ENCODE peak calls at places on chromosomes 1 and 21, in eight cellular contexts. One of them, this sample, is unnamed.

GRCh38 chr1:3231245-3231644 is 162.2 kb downstream of the PRDM16 start:
- DNase-seq in SK-N-SH: no peak
- DNase-seq in spleen: no peak
- DNase-seq in PC-3: no peak
- DNase-seq in left lung: no peak
- DNase-seq in adrenal gland: no peak
- DNase-seq in Panc1: no peak
- DNase-seq in body of pancreas: no peak
- DNase-seq in this sample: no peak

GRCh38 chr1:33302325-33302724 is 18.6 kb downstream of the A3GALT2 start:
- DNase-seq in SK-N-SH: no peak
- DNase-seq in spleen: peak; percentile 56
- DNase-seq in PC-3: no peak
- DNase-seq in left lung: peak; percentile 22
- DNase-seq in adrenal gland: peak; percentile 5
- DNase-seq in Panc1: no peak
- DNase-seq in body of pancreas: no peak
- DNase-seq in this sample: no peak

GRCh38 chr1:94104127-94104684 is 16.7 kb downstream of the ABCA4 start:
- DNase-seq in SK-N-SH: no peak
- DNase-seq in spleen: no peak
- DNase-seq in PC-3: no peak
- DNase-seq in left lung: no peak
- DNase-seq in adrenal gland: no peak
- DNase-seq in Panc1: no peak
- DNase-seq in body of pancreas: no peak
- DNase-seq in this sample: no peak

GRCh38 chr1:36086529-36087232 is 2.0 kb upstream of the ADPRS start:
- DNase-seq in SK-N-SH: no peak
- DNase-seq in spleen: peak; percentile 68
- DNase-seq in PC-3: no peak
- DNase-seq in left lung: no peak
- DNase-seq in adrenal gland: no peak
- DNase-seq in Panc1: no peak
- DNase-seq in body of pancreas: no peak
- DNase-seq in this sample: no peak

GRCh38 chr1:89820423-89821321 is at the start of gene LRRC8D:
- DNase-seq in SK-N-SH: peak; percentile 96
- DNase-seq in spleen: peak; percentile 96
- DNase-seq in PC-3: peak; percentile 82
- DNase-seq in left lung: peak; percentile 90
- DNase-seq in adrenal gland: peak; percentile 89
- DNase-seq in Panc1: no peak
- DNase-seq in body of pancreas: peak; percentile 87
- DNase-seq in this sample: peak; percentile 87

GRCh38 chr1:170700842-170701305 is 36.9 kb downstream of the PRRX1 start:
- DNase-seq in SK-N-SH: no peak
- DNase-seq in spleen: no peak
- DNase-seq in PC-3: no peak
- DNase-seq in left lung: no peak
- DNase-seq in adrenal gland: no peak
- DNase-seq in Panc1: no peak
- DNase-seq in body of pancreas: no peak
- DNase-seq in this sample: no peak

GRCh38 chr1:18919174-18919905 is 17.0 kb upstream of the ALDH4A1 start:
- DNase-seq in SK-N-SH: no peak
- DNase-seq in spleen: no peak
- DNase-seq in PC-3: no peak
- DNase-seq in left lung: no peak
- DNase-seq in adrenal gland: no peak
- DNase-seq in Panc1: no peak
- DNase-seq in body of pancreas: no peak
- DNase-seq in this sample: no peak

GRCh38 chr1:156927215-156928042 is 7.0 kb downstream of the LRRC71 start:
- DNase-seq in SK-N-SH: peak; percentile 91
- DNase-seq in spleen: peak; percentile 17
- DNase-seq in PC-3: peak; percentile 91
- DNase-seq in left lung: peak; percentile 77
- DNase-seq in adrenal gland: peak; percentile 67
- DNase-seq in Panc1: peak; percentile 39
- DNase-seq in body of pancreas: peak; percentile 64
- DNase-seq in this sample: peak; percentile 85

GRCh38 chr1:180791806-180792205 is 120.9 kb upstream of the KIAA1614 start:
- DNase-seq in SK-N-SH: no peak
- DNase-seq in spleen: no peak
- DNase-seq in PC-3: peak; percentile 67
- DNase-seq in left lung: no peak
- DNase-seq in adrenal gland: no peak
- DNase-seq in Panc1: no peak
- DNase-seq in body of pancreas: no peak
- DNase-seq in this sample: no peak

GRCh38 chr21:35027558-35028450 is 21.3 kb downstream of the RUNX1 start:
- DNase-seq in SK-N-SH: no peak
- DNase-seq in spleen: no peak
- DNase-seq in PC-3: no peak
- DNase-seq in left lung: no peak
- DNase-seq in adrenal gland: no peak
- DNase-seq in Panc1: no peak
- DNase-seq in body of pancreas: no peak
- DNase-seq in this sample: no peak

GRCh38 chr1:29211086-29212030 is 19.4 kb downstream of the MECR start:
- DNase-seq in SK-N-SH: no peak
- DNase-seq in spleen: no peak
- DNase-seq in PC-3: no peak
- DNase-seq in left lung: no peak
- DNase-seq in adrenal gland: no peak
- DNase-seq in Panc1: no peak
- DNase-seq in body of pancreas: no peak
- DNase-seq in this sample: no peak

GRCh38 chr1:218371927-218372672 is 27.0 kb downstream of the TGFB2 start:
- DNase-seq in SK-N-SH: no peak
- DNase-seq in spleen: no peak
- DNase-seq in PC-3: no peak
- DNase-seq in left lung: no peak
- DNase-seq in adrenal gland: no peak
- DNase-seq in Panc1: no peak
- DNase-seq in body of pancreas: no peak
- DNase-seq in this sample: no peak

GRCh38 chr1:87194856-87195255 is 133.8 kb upstream of the LMO4 start:
- DNase-seq in SK-N-SH: no peak
- DNase-seq in spleen: no peak
- DNase-seq in PC-3: no peak
- DNase-seq in left lung: no peak
- DNase-seq in adrenal gland: no peak
- DNase-seq in Panc1: no peak
- DNase-seq in body of pancreas: no peak
- DNase-seq in this sample: no peak

GRCh38 chr1:239952348-239953307 is 139.1 kb upstream of the FMN2 start:
- DNase-seq in SK-N-SH: no peak
- DNase-seq in spleen: no peak
- DNase-seq in PC-3: peak; percentile 62
- DNase-seq in left lung: no peak
- DNase-seq in adrenal gland: no peak
- DNase-seq in Panc1: no peak
- DNase-seq in body of pancreas: peak; percentile 17
- DNase-seq in this sample: no peak
- TF ChIP-seq CTCF in SK-N-SH: peak; percentile 54
- TF ChIP-seq CTCF in spleen: no peak
- TF ChIP-seq CTCF in PC-3: peak; percentile 76
- TF ChIP-seq CTCF in left lung: peak; percentile 22
- TF ChIP-seq CTCF in adrenal gland: no peak
- TF ChIP-seq CTCF in Panc1: peak; percentile 71
- TF ChIP-seq CTCF in body of pancreas: peak; percentile 40
- TF ChIP-seq CTCF in this sample: peak; percentile 57

GRCh38 chr1:212259693-212260480 is 25.3 kb upstream of the PPP2R5A start:
- DNase-seq in SK-N-SH: no peak
- DNase-seq in spleen: no peak
- DNase-seq in PC-3: no peak
- DNase-seq in left lung: no peak
- DNase-seq in adrenal gland: no peak
- DNase-seq in Panc1: no peak
- DNase-seq in body of pancreas: no peak
- DNase-seq in this sample: no peak

GRCh38 chr1:212254853-212255363 is 30.3 kb upstream of the PPP2R5A start:
- DNase-seq in SK-N-SH: peak; percentile 9
- DNase-seq in spleen: no peak
- DNase-seq in PC-3: no peak
- DNase-seq in left lung: no peak
- DNase-seq in adrenal gland: no peak
- DNase-seq in Panc1: no peak
- DNase-seq in body of pancreas: no peak
- DNase-seq in this sample: peak; percentile 52

GRCh38 chr1:212257157-212257556 is 28.1 kb upstream of the PPP2R5A start:
- DNase-seq in SK-N-SH: no peak
- DNase-seq in spleen: no peak
- DNase-seq in PC-3: no peak
- DNase-seq in left lung: no peak
- DNase-seq in adrenal gland: no peak
- DNase-seq in Panc1: no peak
- DNase-seq in body of pancreas: no peak
- DNase-seq in this sample: no peak

GRCh38 chr1:212255705-212256307 is 29.4 kb upstream of the PPP2R5A start:
- DNase-seq in SK-N-SH: no peak
- DNase-seq in spleen: no peak
- DNase-seq in PC-3: no peak
- DNase-seq in left lung: no peak
- DNase-seq in adrenal gland: no peak
- DNase-seq in Panc1: no peak
- DNase-seq in body of pancreas: no peak
- DNase-seq in this sample: no peak

GRCh38 chr1:212256404-212256803 is 28.8 kb upstream of the PPP2R5A start:
- DNase-seq in SK-N-SH: no peak
- DNase-seq in spleen: peak; percentile 79
- DNase-seq in PC-3: no peak
- DNase-seq in left lung: no peak
- DNase-seq in adrenal gland: no peak
- DNase-seq in Panc1: no peak
- DNase-seq in body of pancreas: no peak
- DNase-seq in this sample: no peak
- H3K4me3 ChIP-seq in SK-N-SH: no peak overlapping the region
- H3K4me3 ChIP-seq in spleen: peak overlapping the region; percentile 42
- H3K4me3 ChIP-seq in PC-3: no peak overlapping the region
- H3K4me3 ChIP-seq in left lung: no peak overlapping the region
- H3K4me3 ChIP-seq in adrenal gland: no peak overlapping the region
- H3K4me3 ChIP-seq in Panc1: no peak overlapping the region
- H3K4me3 ChIP-seq in body of pancreas: no peak overlapping the region
- H3K4me3 ChIP-seq in this sample: no peak overlapping the region

DNA sequence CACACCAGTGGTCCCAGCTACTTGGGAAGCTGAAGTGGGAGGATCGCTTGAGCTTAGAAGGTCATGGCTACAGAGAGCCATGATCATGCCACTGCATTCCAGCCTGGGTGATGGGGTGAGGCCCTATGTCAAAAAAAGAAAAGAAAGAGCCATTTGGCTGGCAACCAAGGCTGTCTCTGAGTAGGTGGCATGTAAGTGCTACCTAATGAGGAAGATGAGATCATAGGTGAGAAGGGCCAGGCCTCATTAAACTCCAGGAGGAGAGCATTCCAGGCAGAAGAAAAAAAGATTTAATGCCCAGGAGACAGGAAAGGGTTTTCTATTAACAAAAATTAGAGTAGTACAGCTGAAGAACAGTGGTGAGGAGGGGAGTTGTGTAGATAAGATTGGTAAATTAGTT is 103.4 kb upstream of the ZNF678 start:
- DNase-seq in SK-N-SH: no peak
- DNase-seq in spleen: no peak
- DNase-seq in PC-3: no peak
- DNase-seq in left lung: no peak
- DNase-seq in adrenal gland: no peak
- DNase-seq in Panc1: no peak
- DNase-seq in body of pancreas: no peak
- DNase-seq in this sample: no peak
- H3K9me3 ChIP-seq in SK-N-SH: no peaks in the 10 kb centered on the region
- H3K9me3 ChIP-seq in spleen: no peaks in the 10 kb centered on the region
- H3K9me3 ChIP-seq in PC-3: no peaks in the 10 kb centered on the region
- H3K9me3 ChIP-seq in left lung: no peaks in the 10 kb centered on the region
- H3K9me3 ChIP-seq in adrenal gland: no peaks in the 10 kb centered on the region
- H3K9me3 ChIP-seq in Panc1: no peaks in the 10 kb centered on the region
- H3K9me3 ChIP-seq in body of pancreas: no peaks in the 10 kb centered on the region
- H3K9me3 ChIP-seq in this sample: no peaks in the 10 kb centered on the region

GRCh38 chr1:162357681-162358266 is 18.9 kb downstream of the SPATA46 start:
- DNase-seq in SK-N-SH: peak; percentile 60
- DNase-seq in spleen: no peak
- DNase-seq in PC-3: peak; percentile 75
- DNase-seq in left lung: no peak
- DNase-seq in adrenal gland: no peak
- DNase-seq in Panc1: no peak
- DNase-seq in body of pancreas: no peak
- DNase-seq in this sample: no peak
- TF ChIP-seq CTCF in SK-N-SH: peak; percentile 59
- TF ChIP-seq CTCF in spleen: no peak
- TF ChIP-seq CTCF in PC-3: peak; percentile 92
- TF ChIP-seq CTCF in left lung: peak; percentile 50
- TF ChIP-seq CTCF in adrenal gland: peak; percentile 47
- TF ChIP-seq CTCF in Panc1: peak; percentile 71
- TF ChIP-seq CTCF in body of pancreas: peak; percentile 23
- TF ChIP-seq CTCF in this sample: peak; percentile 65

GRCh38 chr21:38809170-38809878 is 3.6 kb downstream of the ETS2 start:
- DNase-seq in SK-N-SH: no peak
- DNase-seq in spleen: no peak
- DNase-seq in PC-3: no peak
- DNase-seq in left lung: no peak
- DNase-seq in adrenal gland: no peak
- DNase-seq in Panc1: no peak
- DNase-seq in body of pancreas: no peak
- DNase-seq in this sample: no peak

GRCh38 chr21:38813143-38813542 is 7.4 kb downstream of the ETS2 start:
- DNase-seq in SK-N-SH: no peak
- DNase-seq in spleen: no peak
- DNase-seq in PC-3: no peak
- DNase-seq in left lung: no peak
- DNase-seq in adrenal gland: no peak
- DNase-seq in Panc1: no peak
- DNase-seq in body of pancreas: no peak
- DNase-seq in this sample: no peak

GRCh38 chr21:38810034-38810825 is 4.5 kb downstream of the ETS2 start:
- DNase-seq in SK-N-SH: no peak
- DNase-seq in spleen: no peak
- DNase-seq in PC-3: no peak
- DNase-seq in left lung: no peak
- DNase-seq in adrenal gland: no peak
- DNase-seq in Panc1: no peak
- DNase-seq in body of pancreas: no peak
- DNase-seq in this sample: no peak

GRCh38 chr21:38811257-38811656 is 5.5 kb downstream of the ETS2 start:
- DNase-seq in SK-N-SH: no peak
- DNase-seq in spleen: no peak
- DNase-seq in PC-3: peak; percentile 99
- DNase-seq in left lung: no peak
- DNase-seq in adrenal gland: no peak
- DNase-seq in Panc1: no peak
- DNase-seq in body of pancreas: no peak
- DNase-seq in this sample: no peak

DNA sequence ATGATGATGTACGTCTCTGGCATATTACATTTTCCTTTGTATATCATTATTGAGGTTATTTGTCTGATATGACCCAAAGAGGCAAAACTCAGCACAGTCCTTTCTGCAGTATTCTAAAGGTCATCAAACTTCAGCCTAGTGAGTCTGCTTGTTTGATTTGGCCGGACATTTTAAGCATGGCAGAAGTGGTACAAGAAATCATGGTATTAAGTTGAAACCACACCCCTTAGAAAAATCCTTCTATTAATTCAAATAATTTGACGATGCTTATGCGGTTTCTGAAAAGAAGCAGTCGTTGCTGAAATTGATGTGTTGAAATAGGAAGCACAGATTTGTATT is 5.1 kb downstream of the ETS2 start:
- DNase-seq in SK-N-SH: no peak
- DNase-seq in spleen: no peak
- DNase-seq in PC-3: no peak
- DNase-seq in left lung: no peak
- DNase-seq in adrenal gland: no peak
- DNase-seq in Panc1: no peak
- DNase-seq in body of pancreas: no peak
- DNase-seq in this sample: no peak
- H3K4me3 ChIP-seq in SK-N-SH: no peak overlapping the region
- H3K4me3 ChIP-seq in spleen: peak overlapping the region; percentile 90
- H3K4me3 ChIP-seq in PC-3: peak overlapping the region; percentile 88
- H3K4me3 ChIP-seq in left lung: peak overlapping the region; percentile 70
- H3K4me3 ChIP-seq in adrenal gland: peak overlapping the region; percentile 93
- H3K4me3 ChIP-seq in Panc1: peak overlapping the region; percentile 76
- H3K4me3 ChIP-seq in body of pancreas: no peak overlapping the region
- H3K4me3 ChIP-seq in this sample: no peak overlapping the region